ENCODE peak calls at places on chromosomes 6 and 20, in nine cellular contexts. One of them, this sample, is unnamed.

GRCh38 chr20:58579069-58579818 is 64.0 kb upstream of the APCDD1L start:
- DNase-seq in activated naive CD8-positive, alpha-beta T cell treated with anti-CD3 and anti-CD28 coated beads, Interleukin-2, amount 50 U/mL, for 16 hours: no peak
- DNase-seq in HTR-8/SVneo: no peak
- DNase-seq in fibroblast of gingiva: no peak
- DNase-seq in GOT3: no peak
- DNase-seq in DMS153: no peak
- DNase-seq in cerebellar cortex: no peak
- DNase-seq in psoas muscle: no peak
- DNase-seq in renal cortical epithelial cell: no peak
- DNase-seq in this sample: no peak

GRCh38 chr6:37576336-37576737 is 76.6 kb upstream of the CCDC167 start:
- DNase-seq in GOT3: no peak
- DNase-seq in renal cortical epithelial cell: peak; percentile 65
- DNase-seq in psoas muscle: no peak
- DNase-seq in activated naive CD8-positive, alpha-beta T cell treated with anti-CD3 and anti-CD28 coated beads, Interleukin-2, amount 50 U/mL, for 16 hours: no peak
- DNase-seq in DMS153: no peak
- DNase-seq in HTR-8/SVneo: peak; percentile 83
- DNase-seq in cerebellar cortex: no peak
- DNase-seq in fibroblast of gingiva: peak; percentile 11
- DNase-seq in this sample: no peak

GRCh38 chr20:25299801-25300200 is 51.9 kb downstream of the PYGB start:
- DNase-seq in HTR-8/SVneo: no peak
- DNase-seq in GOT3: no peak
- DNase-seq in activated naive CD8-positive, alpha-beta T cell treated with anti-CD3 and anti-CD28 coated beads, Interleukin-2, amount 50 U/mL, for 16 hours: no peak
- DNase-seq in psoas muscle: no peak
- DNase-seq in DMS153: no peak
- DNase-seq in cerebellar cortex: no peak
- DNase-seq in fibroblast of gingiva: no peak
- DNase-seq in renal cortical epithelial cell: peak; percentile 41
- DNase-seq in this sample: no peak

GRCh38 chr6:2794171-2794730 is 29.1 kb downstream of the WRNIP1 start:
- DNase-seq in DMS153: no peak
- DNase-seq in psoas muscle: no peak
- DNase-seq in HTR-8/SVneo: peak; percentile 35
- DNase-seq in activated naive CD8-positive, alpha-beta T cell treated with anti-CD3 and anti-CD28 coated beads, Interleukin-2, amount 50 U/mL, for 16 hours: no peak
- DNase-seq in GOT3: no peak
- DNase-seq in cerebellar cortex: no peak
- DNase-seq in fibroblast of gingiva: no peak
- DNase-seq in renal cortical epithelial cell: peak; percentile 16
- DNase-seq in this sample: no peak

GRCh38 chr6:139912735-139913400 is 538.4 kb upstream of the CITED2 start:
- DNase-seq in psoas muscle: no peak
- DNase-seq in renal cortical epithelial cell: no peak
- DNase-seq in fibroblast of gingiva: no peak
- DNase-seq in HTR-8/SVneo: no peak
- DNase-seq in activated naive CD8-positive, alpha-beta T cell treated with anti-CD3 and anti-CD28 coated beads, Interleukin-2, amount 50 U/mL, for 16 hours: no peak
- DNase-seq in cerebellar cortex: no peak
- DNase-seq in DMS153: no peak
- DNase-seq in GOT3: no peak
- DNase-seq in this sample: no peak

GRCh38 chr6:52061481-52061880 is 25.9 kb downstream of the PKHD1 start:
- DNase-seq in psoas muscle: no peak
- DNase-seq in renal cortical epithelial cell: no peak
- DNase-seq in activated naive CD8-positive, alpha-beta T cell treated with anti-CD3 and anti-CD28 coated beads, Interleukin-2, amount 50 U/mL, for 16 hours: no peak
- DNase-seq in DMS153: no peak
- DNase-seq in HTR-8/SVneo: no peak
- DNase-seq in GOT3: no peak
- DNase-seq in fibroblast of gingiva: no peak
- DNase-seq in cerebellar cortex: no peak
- DNase-seq in this sample: no peak

GRCh38 chr20:46710149-46710913 is 882 bp downstream of the SLC2A10 start:
- DNase-seq in psoas muscle: no peak
- DNase-seq in GOT3: no peak
- DNase-seq in renal cortical epithelial cell: no peak
- DNase-seq in activated naive CD8-positive, alpha-beta T cell treated with anti-CD3 and anti-CD28 coated beads, Interleukin-2, amount 50 U/mL, for 16 hours: no peak
- DNase-seq in HTR-8/SVneo: no peak
- DNase-seq in cerebellar cortex: no peak
- DNase-seq in fibroblast of gingiva: no peak
- DNase-seq in DMS153: no peak
- DNase-seq in this sample: no peak

GRCh38 chr6:153947817-153948447 is 91.1 kb upstream of the OPRM1 start:
- DNase-seq in cerebellar cortex: peak; percentile 38
- DNase-seq in GOT3: no peak
- DNase-seq in renal cortical epithelial cell: peak; percentile 26
- DNase-seq in activated naive CD8-positive, alpha-beta T cell treated with anti-CD3 and anti-CD28 coated beads, Interleukin-2, amount 50 U/mL, for 16 hours: no peak
- DNase-seq in HTR-8/SVneo: peak; percentile 5
- DNase-seq in fibroblast of gingiva: no peak
- DNase-seq in psoas muscle: no peak
- DNase-seq in DMS153: no peak
- DNase-seq in this sample: no peak

GRCh38 chr20:60512436-60512835 is 554.2 kb downstream of the CDH26 start:
- DNase-seq in DMS153: no peak
- DNase-seq in psoas muscle: no peak
- DNase-seq in cerebellar cortex: no peak
- DNase-seq in renal cortical epithelial cell: peak; percentile 8
- DNase-seq in fibroblast of gingiva: peak; percentile 67
- DNase-seq in GOT3: no peak
- DNase-seq in activated naive CD8-positive, alpha-beta T cell treated with anti-CD3 and anti-CD28 coated beads, Interleukin-2, amount 50 U/mL, for 16 hours: no peak
- DNase-seq in HTR-8/SVneo: peak; percentile 88
- DNase-seq in this sample: no peak

GRCh38 chr20:35327074-35327976 is 35.1 kb upstream of the FAM83C start:
- DNase-seq in psoas muscle: no peak
- DNase-seq in renal cortical epithelial cell: peak; percentile 87
- DNase-seq in cerebellar cortex: no peak
- DNase-seq in fibroblast of gingiva: peak; percentile 63
- DNase-seq in HTR-8/SVneo: no peak
- DNase-seq in DMS153: no peak
- DNase-seq in GOT3: no peak
- DNase-seq in activated naive CD8-positive, alpha-beta T cell treated with anti-CD3 and anti-CD28 coated beads, Interleukin-2, amount 50 U/mL, for 16 hours: no peak
- DNase-seq in this sample: no peak

GRCh38 chr20:63579017-63579705 is 5.1 kb upstream of the HELZ2 start:
- DNase-seq in renal cortical epithelial cell: no peak
- DNase-seq in activated naive CD8-positive, alpha-beta T cell treated with anti-CD3 and anti-CD28 coated beads, Interleukin-2, amount 50 U/mL, for 16 hours: no peak
- DNase-seq in DMS153: no peak
- DNase-seq in cerebellar cortex: no peak
- DNase-seq in fibroblast of gingiva: no peak
- DNase-seq in GOT3: no peak
- DNase-seq in psoas muscle: no peak
- DNase-seq in HTR-8/SVneo: no peak
- DNase-seq in this sample: no peak

GRCh38 chr20:49187330-49188100 is 619 bp downstream of the STAU1 start:
- DNase-seq in renal cortical epithelial cell: no peak
- DNase-seq in activated naive CD8-positive, alpha-beta T cell treated with anti-CD3 and anti-CD28 coated beads, Interleukin-2, amount 50 U/mL, for 16 hours: no peak
- DNase-seq in fibroblast of gingiva: no peak
- DNase-seq in DMS153: no peak
- DNase-seq in cerebellar cortex: peak; percentile 17
- DNase-seq in GOT3: no peak
- DNase-seq in HTR-8/SVneo: no peak
- DNase-seq in psoas muscle: no peak
- DNase-seq in this sample: peak; percentile 28

GRCh38 chr6:84361372-84362179 is 134.1 kb upstream of the CEP162 start:
- DNase-seq in psoas muscle: no peak
- DNase-seq in renal cortical epithelial cell: no peak
- DNase-seq in activated naive CD8-positive, alpha-beta T cell treated with anti-CD3 and anti-CD28 coated beads, Interleukin-2, amount 50 U/mL, for 16 hours: no peak
- DNase-seq in DMS153: no peak
- DNase-seq in cerebellar cortex: no peak
- DNase-seq in HTR-8/SVneo: no peak
- DNase-seq in GOT3: no peak
- DNase-seq in fibroblast of gingiva: peak; percentile 24
- DNase-seq in this sample: no peak

GRCh38 chr6:157464653-157465535 is 83.9 kb downstream of the ZDHHC14 start:
- DNase-seq in fibroblast of gingiva: peak; percentile 26
- DNase-seq in DMS153: no peak
- DNase-seq in GOT3: no peak
- DNase-seq in activated naive CD8-positive, alpha-beta T cell treated with anti-CD3 and anti-CD28 coated beads, Interleukin-2, amount 50 U/mL, for 16 hours: no peak
- DNase-seq in renal cortical epithelial cell: peak; percentile 70
- DNase-seq in cerebellar cortex: peak; percentile 38
- DNase-seq in HTR-8/SVneo: no peak
- DNase-seq in psoas muscle: peak; percentile 32
- DNase-seq in this sample: no peak

GRCh38 chr6:50952092-50952932 is 133.6 kb downstream of the TFAP2B start:
- DNase-seq in DMS153: peak; percentile 65
- DNase-seq in HTR-8/SVneo: no peak
- DNase-seq in psoas muscle: no peak
- DNase-seq in cerebellar cortex: no peak
- DNase-seq in activated naive CD8-positive, alpha-beta T cell treated with anti-CD3 and anti-CD28 coated beads, Interleukin-2, amount 50 U/mL, for 16 hours: no peak
- DNase-seq in renal cortical epithelial cell: peak; percentile 66
- DNase-seq in fibroblast of gingiva: peak; percentile 77
- DNase-seq in GOT3: no peak
- DNase-seq in this sample: no peak

GRCh38 chr6:144574796-144575195 is 289.7 kb downstream of the UTRN start:
- DNase-seq in DMS153: no peak
- DNase-seq in activated naive CD8-positive, alpha-beta T cell treated with anti-CD3 and anti-CD28 coated beads, Interleukin-2, amount 50 U/mL, for 16 hours: no peak
- DNase-seq in GOT3: no peak
- DNase-seq in psoas muscle: no peak
- DNase-seq in renal cortical epithelial cell: no peak
- DNase-seq in fibroblast of gingiva: no peak
- DNase-seq in HTR-8/SVneo: no peak
- DNase-seq in cerebellar cortex: no peak
- DNase-seq in this sample: no peak

GRCh38 chr20:49583669-49584417 is 15.9 kb upstream of the PTGIS start:
- DNase-seq in HTR-8/SVneo: no peak
- DNase-seq in activated naive CD8-positive, alpha-beta T cell treated with anti-CD3 and anti-CD28 coated beads, Interleukin-2, amount 50 U/mL, for 16 hours: no peak
- DNase-seq in renal cortical epithelial cell: peak; percentile 20
- DNase-seq in GOT3: no peak
- DNase-seq in cerebellar cortex: peak; percentile 74
- DNase-seq in DMS153: peak; percentile 56
- DNase-seq in fibroblast of gingiva: peak; percentile 71
- DNase-seq in psoas muscle: peak; percentile 81
- DNase-seq in this sample: no peak

GRCh38 chr6:82246802-82247633 is 526 bp downstream of the IBTK start:
- DNase-seq in activated naive CD8-positive, alpha-beta T cell treated with anti-CD3 and anti-CD28 coated beads, Interleukin-2, amount 50 U/mL, for 16 hours: peak; percentile 1
- DNase-seq in fibroblast of gingiva: peak; percentile 42
- DNase-seq in renal cortical epithelial cell: peak; percentile 48
- DNase-seq in HTR-8/SVneo: peak; percentile 54
- DNase-seq in DMS153: peak; percentile 25
- DNase-seq in psoas muscle: peak; percentile 64
- DNase-seq in GOT3: no peak
- DNase-seq in cerebellar cortex: peak; percentile 72
- DNase-seq in this sample: peak; percentile 2

GRCh38 chr6:170156448-170157375 is 134.2 kb downstream of the DLL1 start:
- DNase-seq in fibroblast of gingiva: no peak
- DNase-seq in GOT3: no peak
- DNase-seq in renal cortical epithelial cell: no peak
- DNase-seq in DMS153: no peak
- DNase-seq in psoas muscle: no peak
- DNase-seq in cerebellar cortex: no peak
- DNase-seq in activated naive CD8-positive, alpha-beta T cell treated with anti-CD3 and anti-CD28 coated beads, Interleukin-2, amount 50 U/mL, for 16 hours: no peak
- DNase-seq in HTR-8/SVneo: no peak
- DNase-seq in this sample: no peak

GRCh38 chr6:154154389-154154967 is 115.4 kb downstream of the OPRM1 start:
- DNase-seq in fibroblast of gingiva: peak; percentile 67
- DNase-seq in cerebellar cortex: peak; percentile 73
- DNase-seq in activated naive CD8-positive, alpha-beta T cell treated with anti-CD3 and anti-CD28 coated beads, Interleukin-2, amount 50 U/mL, for 16 hours: peak; percentile 39
- DNase-seq in GOT3: no peak
- DNase-seq in HTR-8/SVneo: peak; percentile 28
- DNase-seq in DMS153: peak; percentile 28
- DNase-seq in psoas muscle: no peak
- DNase-seq in renal cortical epithelial cell: peak; percentile 77
- DNase-seq in this sample: peak; percentile 64

GRCh38 chr6:16544521-16544920 is 216.7 kb downstream of the ATXN1 start:
- DNase-seq in psoas muscle: no peak
- DNase-seq in DMS153: no peak
- DNase-seq in activated naive CD8-positive, alpha-beta T cell treated with anti-CD3 and anti-CD28 coated beads, Interleukin-2, amount 50 U/mL, for 16 hours: no peak
- DNase-seq in fibroblast of gingiva: no peak
- DNase-seq in GOT3: no peak
- DNase-seq in renal cortical epithelial cell: no peak
- DNase-seq in cerebellar cortex: no peak
- DNase-seq in HTR-8/SVneo: no peak
- DNase-seq in this sample: no peak

GRCh38 chr20:23363257-23363649 is 1.3 kb downstream of the GZF1 start:
- DNase-seq in GOT3: no peak
- DNase-seq in fibroblast of gingiva: no peak
- DNase-seq in psoas muscle: peak; percentile 45
- DNase-seq in activated naive CD8-positive, alpha-beta T cell treated with anti-CD3 and anti-CD28 coated beads, Interleukin-2, amount 50 U/mL, for 16 hours: no peak
- DNase-seq in DMS153: no peak
- DNase-seq in cerebellar cortex: no peak
- DNase-seq in HTR-8/SVneo: no peak
- DNase-seq in renal cortical epithelial cell: no peak
- DNase-seq in this sample: no peak

GRCh38 chr6:39018103-39018502 is 30.5 kb upstream of the GLP1R start:
- DNase-seq in DMS153: peak; percentile 73
- DNase-seq in GOT3: no peak
- DNase-seq in activated naive CD8-positive, alpha-beta T cell treated with anti-CD3 and anti-CD28 coated beads, Interleukin-2, amount 50 U/mL, for 16 hours: no peak
- DNase-seq in fibroblast of gingiva: no peak
- DNase-seq in HTR-8/SVneo: no peak
- DNase-seq in cerebellar cortex: no peak
- DNase-seq in renal cortical epithelial cell: no peak
- DNase-seq in psoas muscle: no peak
- DNase-seq in this sample: no peak

GRCh38 chr6:3336859-3337515 is 78.2 kb downstream of the PSMG4 start:
- DNase-seq in DMS153: no peak
- DNase-seq in psoas muscle: no peak
- DNase-seq in HTR-8/SVneo: no peak
- DNase-seq in activated naive CD8-positive, alpha-beta T cell treated with anti-CD3 and anti-CD28 coated beads, Interleukin-2, amount 50 U/mL, for 16 hours: no peak
- DNase-seq in GOT3: no peak
- DNase-seq in fibroblast of gingiva: no peak
- DNase-seq in renal cortical epithelial cell: no peak
- DNase-seq in cerebellar cortex: no peak
- DNase-seq in this sample: no peak

GRCh38 chr6:49540614-49541013 is 9.9 kb upstream of the C6orf141 start:
- DNase-seq in HTR-8/SVneo: no peak
- DNase-seq in DMS153: no peak
- DNase-seq in GOT3: no peak
- DNase-seq in renal cortical epithelial cell: no peak
- DNase-seq in cerebellar cortex: no peak
- DNase-seq in psoas muscle: no peak
- DNase-seq in fibroblast of gingiva: no peak
- DNase-seq in activated naive CD8-positive, alpha-beta T cell treated with anti-CD3 and anti-CD28 coated beads, Interleukin-2, amount 50 U/mL, for 16 hours: no peak
- DNase-seq in this sample: no peak

GRCh38 chr6:115323001-115323400 is 737.7 kb downstream of the FRK start:
- DNase-seq in activated naive CD8-positive, alpha-beta T cell treated with anti-CD3 and anti-CD28 coated beads, Interleukin-2, amount 50 U/mL, for 16 hours: no peak
- DNase-seq in psoas muscle: no peak
- DNase-seq in GOT3: no peak
- DNase-seq in HTR-8/SVneo: no peak
- DNase-seq in renal cortical epithelial cell: no peak
- DNase-seq in fibroblast of gingiva: no peak
- DNase-seq in cerebellar cortex: no peak
- DNase-seq in DMS153: no peak
- DNase-seq in this sample: no peak

GRCh38 chr6:134217110-134217509 is 100.8 kb downstream of the SGK1 start:
- DNase-seq in HTR-8/SVneo: no peak
- DNase-seq in fibroblast of gingiva: no peak
- DNase-seq in GOT3: no peak
- DNase-seq in cerebellar cortex: no peak
- DNase-seq in DMS153: no peak
- DNase-seq in psoas muscle: no peak
- DNase-seq in renal cortical epithelial cell: peak; percentile 22
- DNase-seq in activated naive CD8-positive, alpha-beta T cell treated with anti-CD3 and anti-CD28 coated beads, Interleukin-2, amount 50 U/mL, for 16 hours: no peak
- DNase-seq in this sample: no peak

GRCh38 chr6:71463061-71463460 is 174.4 kb downstream of the OGFRL1 start:
- DNase-seq in GOT3: no peak
- DNase-seq in activated naive CD8-positive, alpha-beta T cell treated with anti-CD3 and anti-CD28 coated beads, Interleukin-2, amount 50 U/mL, for 16 hours: no peak
- DNase-seq in fibroblast of gingiva: no peak
- DNase-seq in cerebellar cortex: no peak
- DNase-seq in HTR-8/SVneo: no peak
- DNase-seq in psoas muscle: no peak
- DNase-seq in DMS153: no peak
- DNase-seq in renal cortical epithelial cell: no peak
- DNase-seq in this sample: no peak

GRCh38 chr6:16345449-16346330 is 107.3 kb downstream of the GMPR start:
- DNase-seq in GOT3: peak; percentile 46
- DNase-seq in fibroblast of gingiva: peak; percentile 93
- DNase-seq in cerebellar cortex: no peak
- DNase-seq in renal cortical epithelial cell: peak; percentile 74
- DNase-seq in psoas muscle: peak; percentile 31
- DNase-seq in activated naive CD8-positive, alpha-beta T cell treated with anti-CD3 and anti-CD28 coated beads, Interleukin-2, amount 50 U/mL, for 16 hours: no peak
- DNase-seq in HTR-8/SVneo: peak; percentile 65
- DNase-seq in DMS153: peak; percentile 38
- DNase-seq in this sample: no peak

GRCh38 chr6:39770476-39770875 is 21.7 kb upstream of the DAAM2 start:
- DNase-seq in cerebellar cortex: peak; percentile 97
- DNase-seq in GOT3: no peak
- DNase-seq in activated naive CD8-positive, alpha-beta T cell treated with anti-CD3 and anti-CD28 coated beads, Interleukin-2, amount 50 U/mL, for 16 hours: no peak
- DNase-seq in fibroblast of gingiva: no peak
- DNase-seq in psoas muscle: no peak
- DNase-seq in HTR-8/SVneo: no peak
- DNase-seq in renal cortical epithelial cell: no peak
- DNase-seq in DMS153: no peak
- DNase-seq in this sample: no peak

GRCh38 chr6:31620586-31621319 is at the start of gene PRRC2A:
- DNase-seq in HTR-8/SVneo: peak; percentile 73
- DNase-seq in activated naive CD8-positive, alpha-beta T cell treated with anti-CD3 and anti-CD28 coated beads, Interleukin-2, amount 50 U/mL, for 16 hours: peak; percentile 57
- DNase-seq in renal cortical epithelial cell: no peak
- DNase-seq in fibroblast of gingiva: no peak
- DNase-seq in DMS153: peak; percentile 51
- DNase-seq in GOT3: peak; percentile 74
- DNase-seq in psoas muscle: no peak
- DNase-seq in cerebellar cortex: no peak
- DNase-seq in this sample: peak; percentile 78